ENCODE peak calls at places on chromosomes 5 and 9, in four cellular contexts. One of them, this sample, is unnamed.

GRCh38 chr9:32584784-32585183 is 11.8 kb upstream of the NDUFB6 start:
- DNase-seq in mammary epithelial cell: no peak
- DNase-seq in HCT116: no peak
- DNase-seq in H1: no peak
- DNase-seq in this sample: no peak

GRCh38 chr9:35729700-35730485 is 2.1 kb downstream of the TLN1 start:
- DNase-seq in H1: no peak
- DNase-seq in HCT116: peak; percentile 21
- DNase-seq in mammary epithelial cell: peak; percentile 84
- DNase-seq in this sample: peak; percentile 31

GRCh38 chr5:159933531-159934485 is 17.5 kb downstream of the ADRA1B start:
- DNase-seq in mammary epithelial cell: no peak
- DNase-seq in H1: no peak
- DNase-seq in HCT116: no peak
- DNase-seq in this sample: no peak

GRCh38 chr9:81490605-81491331 is 198.6 kb downstream of the TLE1 start:
- DNase-seq in H1: no peak
- DNase-seq in HCT116: peak; percentile 2
- DNase-seq in mammary epithelial cell: peak; percentile 82
- DNase-seq in this sample: no peak

GRCh38 chr9:117763314-117763713 is 59.1 kb downstream of the TLR4 start:
- DNase-seq in mammary epithelial cell: peak; percentile 63
- DNase-seq in HCT116: no peak
- DNase-seq in H1: no peak
- DNase-seq in this sample: no peak

GRCh38 chr9:110276827-110277226 is 20.5 kb upstream of the TXN start:
- DNase-seq in HCT116: no peak
- DNase-seq in mammary epithelial cell: no peak
- DNase-seq in H1: no peak
- DNase-seq in this sample: no peak

GRCh38 chr5:179328291-179328690 is 17.0 kb downstream of the ADAMTS2 start:
- DNase-seq in H1: no peak
- DNase-seq in mammary epithelial cell: no peak
- DNase-seq in HCT116: no peak
- DNase-seq in this sample: no peak

GRCh38 chr5:134506054-134507039 is 19.1 kb upstream of the JADE2 start:
- DNase-seq in HCT116: peak; percentile 66
- DNase-seq in H1: peak; percentile 67
- DNase-seq in mammary epithelial cell: peak; percentile 19
- DNase-seq in this sample: no peak

GRCh38 chr5:158812381-158812780 is 287.3 kb downstream of the EBF1 start:
- DNase-seq in H1: peak; percentile 48
- DNase-seq in HCT116: no peak
- DNase-seq in mammary epithelial cell: no peak
- DNase-seq in this sample: no peak

GRCh38 chr5:52987711-52988329 is 1.3 kb upstream of the ITGA2 start:
- DNase-seq in H1: no peak
- DNase-seq in HCT116: peak; percentile 93
- DNase-seq in mammary epithelial cell: peak; percentile 99
- DNase-seq in this sample: no peak

GRCh38 chr9:95570150-95570549 is 53.4 kb upstream of the PTCH1 start:
- DNase-seq in HCT116: no peak
- DNase-seq in mammary epithelial cell: no peak
- DNase-seq in H1: no peak
- DNase-seq in this sample: no peak

GRCh38 chr9:97773723-97774122 is 76.6 kb upstream of the XPA start:
- DNase-seq in mammary epithelial cell: no peak
- DNase-seq in HCT116: no peak
- DNase-seq in H1: no peak
- DNase-seq in this sample: no peak

GRCh38 chr5:83564069-83564749 is 92.7 kb downstream of the VCAN start:
- DNase-seq in H1: no peak
- DNase-seq in mammary epithelial cell: peak; percentile 21
- DNase-seq in HCT116: peak; percentile 35
- DNase-seq in this sample: peak; percentile 21

GRCh38 chr5:146213210-146213838 is 9.9 kb downstream of the RBM27 start:
- DNase-seq in mammary epithelial cell: peak; percentile 33
- DNase-seq in H1: no peak
- DNase-seq in HCT116: no peak
- DNase-seq in this sample: no peak

GRCh38 chr9:128218518-128219389 is 15.6 kb downstream of the DNM1 start:
- DNase-seq in mammary epithelial cell: peak; percentile 93
- DNase-seq in HCT116: peak; percentile 98
- DNase-seq in H1: peak; percentile 98
- DNase-seq in this sample: peak; percentile 92

GRCh38 chr9:136095495-136096058 is 488 bp upstream of the NACC2 start:
- DNase-seq in HCT116: no peak
- DNase-seq in mammary epithelial cell: peak; percentile 30
- DNase-seq in H1: no peak
- DNase-seq in this sample: peak; percentile 39

GRCh38 chr5:107618233-107618632 is 52.5 kb downstream of the EFNA5 start:
- DNase-seq in H1: no peak
- DNase-seq in mammary epithelial cell: no peak
- DNase-seq in HCT116: no peak
- DNase-seq in this sample: no peak

GRCh38 chr5:51279983-51280382 is 103.3 kb upstream of the ISL1 start:
- DNase-seq in mammary epithelial cell: no peak
- DNase-seq in H1: no peak
- DNase-seq in HCT116: no peak
- DNase-seq in this sample: no peak

GRCh38 chr5:169099801-169100734 is 200.9 kb downstream of the SLIT3 start:
- DNase-seq in HCT116: no peak
- DNase-seq in mammary epithelial cell: peak; percentile 40
- DNase-seq in H1: no peak
- DNase-seq in this sample: no peak

GRCh38 chr5:97388794-97389193 is 205.7 kb upstream of the RIOK2 start:
- DNase-seq in H1: no peak
- DNase-seq in mammary epithelial cell: no peak
- DNase-seq in HCT116: no peak
- DNase-seq in this sample: no peak

GRCh38 chr5:1516615-1517601 is 6.9 kb downstream of the LPCAT1 start:
- DNase-seq in HCT116: no peak
- DNase-seq in H1: peak; percentile 45
- DNase-seq in mammary epithelial cell: peak; percentile 5
- DNase-seq in this sample: no peak

GRCh38 chr5:144248015-144248414 is 77.3 kb downstream of the KCTD16 start:
- DNase-seq in mammary epithelial cell: no peak
- DNase-seq in H1: no peak
- DNase-seq in HCT116: no peak
- DNase-seq in this sample: no peak

GRCh38 chr9:98231770-98232478 is 23.5 kb downstream of the TBC1D2 start:
- DNase-seq in HCT116: no peak
- DNase-seq in mammary epithelial cell: peak; percentile 60
- DNase-seq in H1: no peak
- DNase-seq in this sample: no peak

GRCh38 chr5:170312666-170313065 is 15.1 kb upstream of the LCP2 start:
- DNase-seq in H1: no peak
- DNase-seq in HCT116: no peak
- DNase-seq in mammary epithelial cell: peak; percentile 53
- DNase-seq in this sample: no peak

GRCh38 chr9:138050472-138051330 is 173.1 kb downstream of the CACNA1B start:
- DNase-seq in HCT116: no peak
- DNase-seq in H1: peak; percentile 41
- DNase-seq in mammary epithelial cell: no peak
- DNase-seq in this sample: no peak

GRCh38 chr5:5755888-5756287 is 333.4 kb downstream of the ICE1 start:
- DNase-seq in H1: no peak
- DNase-seq in mammary epithelial cell: no peak
- DNase-seq in HCT116: no peak
- DNase-seq in this sample: no peak

GRCh38 chr5:40428129-40428528 is 251.6 kb upstream of the PTGER4 start:
- DNase-seq in mammary epithelial cell: peak; percentile 70
- DNase-seq in H1: no peak
- DNase-seq in HCT116: no peak
- DNase-seq in this sample: no peak

GRCh38 chr5:137604348-137605095 is 105.4 kb upstream of the SPOCK1 start:
- DNase-seq in mammary epithelial cell: no peak
- DNase-seq in HCT116: no peak
- DNase-seq in H1: no peak
- DNase-seq in this sample: no peak

GRCh38 chr5:6446626-6447309 is 1.9 kb upstream of the UBE2QL1 start:
- DNase-seq in mammary epithelial cell: no peak
- DNase-seq in HCT116: no peak
- DNase-seq in H1: no peak
- DNase-seq in this sample: no peak

GRCh38 chr9:35652829-35653209 is 2.1 kb upstream of the SIT1 start:
- DNase-seq in mammary epithelial cell: no peak
- DNase-seq in H1: no peak
- DNase-seq in HCT116: no peak
- DNase-seq in this sample: no peak

GRCh38 chr5:32426440-32427151 is 17.9 kb downstream of the ZFR start:
- DNase-seq in mammary epithelial cell: no peak
- DNase-seq in H1: no peak
- DNase-seq in HCT116: no peak
- DNase-seq in this sample: no peak

GRCh38 chr5:79077680-79078365 is 8.3 kb downstream of the BHMT2 start:
- DNase-seq in HCT116: no peak
- DNase-seq in H1: no peak
- DNase-seq in mammary epithelial cell: peak; percentile 2
- DNase-seq in this sample: no peak

DNA sequence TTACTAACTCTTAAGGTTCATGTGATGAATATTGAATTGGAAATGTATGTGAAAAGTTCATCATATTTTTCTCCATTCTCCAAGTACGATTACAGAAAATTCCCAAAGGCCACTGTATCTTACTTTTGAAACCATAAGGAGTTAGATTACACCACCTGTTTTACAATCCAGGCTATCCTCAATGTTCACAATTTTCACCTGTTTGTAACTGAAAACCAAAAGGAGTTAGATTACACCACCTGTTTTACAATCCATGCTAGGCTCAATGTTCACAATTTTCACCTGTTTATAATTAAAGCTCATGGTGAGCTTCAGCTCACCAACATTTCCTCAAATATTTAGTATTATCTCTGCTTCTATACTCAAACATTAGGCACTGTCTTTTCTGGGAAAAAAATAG is 188.0 kb downstream of the HCN1 start:
- DNase-seq in H1: no peak
- DNase-seq in mammary epithelial cell: no peak
- DNase-seq in HCT116: no peak
- DNase-seq in this sample: no peak
- H3K9ac ChIP-seq in H1: no peak overlapping the region
- H3K9ac ChIP-seq in mammary epithelial cell: no peak overlapping the region
- H3K9ac ChIP-seq in HCT116: no peak overlapping the region
- H3K9ac ChIP-seq in this sample: no peak overlapping the region

GRCh38 chr5:136457390-136458094 is 92.2 kb upstream of the TRPC7 start:
- DNase-seq in mammary epithelial cell: no peak
- DNase-seq in HCT116: no peak
- DNase-seq in H1: no peak
- DNase-seq in this sample: no peak
- H3K9ac ChIP-seq in mammary epithelial cell: no peak overlapping the region
- H3K9ac ChIP-seq in HCT116: no peak overlapping the region
- H3K9ac ChIP-seq in H1: no peak overlapping the region
- H3K9ac ChIP-seq in this sample: no peak overlapping the region

GRCh38 chr5:153489611-153490010 is 859 bp upstream of the GRIA1 start:
- DNase-seq in mammary epithelial cell: peak; percentile 31
- DNase-seq in H1: no peak
- DNase-seq in HCT116: no peak
- DNase-seq in this sample: no peak

GRCh38 chr5:153491408-153491807 is 938 bp downstream of the GRIA1 start:
- DNase-seq in mammary epithelial cell: no peak
- DNase-seq in H1: no peak
- DNase-seq in HCT116: no peak
- DNase-seq in this sample: no peak

GRCh38 chr5:153490124-153491085 is at the start of gene GRIA1:
- DNase-seq in H1: peak; percentile 60
- DNase-seq in mammary epithelial cell: no peak
- DNase-seq in HCT116: no peak
- DNase-seq in this sample: peak; percentile 46
- H3K9ac ChIP-seq in H1: peak within 1 kb of the TSS; percentile 37
- H3K9ac ChIP-seq in mammary epithelial cell: no peak within 1 kb of the TSS
- H3K9ac ChIP-seq in HCT116: no peak within 1 kb of the TSS
- H3K9ac ChIP-seq in this sample: peak within 1 kb of the TSS; percentile 68

GRCh38 chr5:15496886-15497285 is 3.1 kb upstream of the FBXL7 start:
- DNase-seq in mammary epithelial cell: no peak
- DNase-seq in HCT116: no peak
- DNase-seq in H1: no peak
- DNase-seq in this sample: no peak

GRCh38 chr5:15502208-15502607 is 2.2 kb downstream of the FBXL7 start:
- DNase-seq in mammary epithelial cell: no peak
- DNase-seq in H1: no peak
- DNase-seq in HCT116: no peak
- DNase-seq in this sample: no peak

GRCh38 chr5:15501057-15501791 is 1.2 kb downstream of the FBXL7 start:
- DNase-seq in HCT116: no peak
- DNase-seq in mammary epithelial cell: peak; percentile 17
- DNase-seq in H1: peak; percentile 67
- DNase-seq in this sample: peak; percentile 57

GRCh38 chr5:15499528-15500325 is at the start of gene FBXL7:
- DNase-seq in H1: peak; percentile 88
- DNase-seq in HCT116: no peak
- DNase-seq in mammary epithelial cell: peak; percentile 52
- DNase-seq in this sample: peak; percentile 71

DNA sequence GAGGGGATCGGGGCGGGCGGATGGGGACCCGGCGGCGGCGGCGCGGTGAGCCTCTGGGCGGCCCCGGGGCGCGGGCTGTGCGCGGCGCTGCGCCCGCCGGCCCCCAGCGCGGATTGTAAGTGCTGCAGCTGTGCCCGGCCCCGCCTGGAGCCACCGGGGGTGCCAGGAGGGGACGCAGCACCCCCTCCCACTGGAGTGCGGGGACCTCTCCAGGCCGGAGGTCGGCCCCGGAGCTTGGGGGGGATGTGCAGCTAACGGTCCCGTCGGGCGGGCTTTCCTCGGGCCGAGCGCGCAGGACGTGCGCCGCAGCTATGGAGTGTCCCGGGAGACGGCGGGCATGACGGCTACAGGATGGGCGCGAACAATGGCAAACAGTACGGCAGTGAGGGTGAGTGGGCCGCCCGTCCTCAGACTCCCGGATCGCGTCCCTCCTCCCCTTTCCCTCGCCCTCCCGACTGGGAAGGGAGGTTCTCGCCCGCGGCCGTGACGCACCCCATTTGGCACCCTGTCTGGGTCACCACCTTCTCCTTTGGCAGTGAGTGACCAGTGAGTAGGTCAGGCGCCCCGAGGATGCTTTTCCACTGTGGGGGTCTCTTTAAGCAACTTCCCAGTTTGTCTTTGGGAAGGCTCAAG is 462 bp downstream of the FBXL7 start:
- DNase-seq in mammary epithelial cell: peak; percentile 13
- DNase-seq in H1: peak; percentile 79
- DNase-seq in HCT116: no peak
- DNase-seq in this sample: peak; percentile 48
- H3K9ac ChIP-seq in mammary epithelial cell: no peak overlapping the region
- H3K9ac ChIP-seq in H1: peak overlapping the region; percentile 27
- H3K9ac ChIP-seq in HCT116: no peak overlapping the region
- H3K9ac ChIP-seq in this sample: peak overlapping the region; percentile 97